ENCODE peak calls at places on chromosomes 3 and 15, in six cellular contexts. F is CD8-positive, alpha-beta memory T cell; M is astrocyte of the spinal cord; I is left cardiac atrium; G is NCI-H1105; W is activated CD4-positive, CD25-positive, alpha-beta regulatory T cell. K is an unnamed sample.

GRCh38 chr3:124584552-124585391 is 145.5 kb upstream of the UMPS start:
- DNase-seq in F (peak), G (peak), I (peak), M (peak), W (no peak), K (peak)

GRCh38 chr3:171349392-171349791 is 110.8 kb downstream of the TNIK start:
- DNase-seq in I (no peak), W (no peak), M (no peak), G (no peak), F (no peak), K (peak)

GRCh38 chr3:31903686-31904431 is 77.2 kb downstream of the OSBPL10 start:
- DNase-seq in I (no peak), W (no peak), M (no peak), G (no peak), F (no peak), K (no peak)

GRCh38 chr15:35753486-35753885 is 207.5 kb upstream of the DPH6 start:
- DNase-seq in F (no peak), G (no peak), I (no peak), M (peak), W (no peak), K (peak)

GRCh38 chr3:173584093-173584833 is 186.7 kb downstream of the NLGN1 start:
- DNase-seq in G (peak), F (no peak), I (no peak), M (peak), W (no peak), K (peak)

GRCh38 chr15:64004582-64004981 is 41.7 kb downstream of the DAPK2 start:
- DNase-seq in M (no peak), G (no peak), W (no peak), I (no peak), F (no peak), K (peak)

GRCh38 chr3:36959821-36960220 is 15.0 kb upstream of the TRANK1 start:
- DNase-seq in F (no peak), I (no peak), G (peak), W (no peak), M (no peak), K (peak)

GRCh38 chr15:67413770-67414429 is 107.0 kb upstream of the C15orf61 start:
- DNase-seq in G (no peak), W (no peak), F (no peak), M (peak), I (no peak), K (peak)

GRCh38 chr3:179837374-179837773 is 184.5 kb downstream of the USP13 start:
- DNase-seq in G (no peak), W (no peak), I (no peak), F (no peak), M (peak), K (no peak)

GRCh38 chr15:60128710-60129109 is 124.6 kb downstream of the FOXB1 start:
- DNase-seq in W (no peak), G (no peak), F (no peak), I (no peak), M (no peak), K (no peak)

GRCh38 chr3:160564949-160565441 is 376 bp downstream of the KPNA4 start:
- DNase-seq in G (peak), W (peak), F (peak), I (peak), M (peak), K (peak)

GRCh38 chr15:42313463-42313862 is 40.2 kb upstream of the TMEM87A start:
- DNase-seq in M (no peak), W (no peak), I (no peak), F (no peak), G (no peak), K (no peak)

GRCh38 chr3:107855710-107856109 is 235.1 kb downstream of the CD47 start:
- DNase-seq in W (no peak), I (no peak), G (no peak), M (peak), F (no peak), K (peak)